ENCODE peak calls at places on chromosome 14, in six cellular contexts. One of them, this sample, is unnamed.

GRCh38 chr14:90664911-90665695 is 151.1 kb downstream of the TTC7B start:
- DNase-seq in non-pigmented ciliary epithelial cell: no peak
- DNase-seq in activated T-cell treated with anti-CD3 and anti-CD28 coated beads, Interleukin-2, amount 50 U/mL, for 48 hours: no peak
- DNase-seq in cardiac fibroblast: no peak
- DNase-seq in EH: no peak
- DNase-seq in IMR-90: peak
- DNase-seq in this sample: no peak

GRCh38 chr14:22313172-22313801 is 275.7 kb downstream of the DAD1 start:
- DNase-seq in non-pigmented ciliary epithelial cell: no peak
- DNase-seq in activated T-cell treated with anti-CD3 and anti-CD28 coated beads, Interleukin-2, amount 50 U/mL, for 48 hours: no peak
- DNase-seq in cardiac fibroblast: peak
- DNase-seq in EH: peak
- DNase-seq in IMR-90: peak
- DNase-seq in this sample: no peak

GRCh38 chr14:21069388-21070082 is 569 bp upstream of the ARHGEF40 start:
- DNase-seq in non-pigmented ciliary epithelial cell: no peak
- DNase-seq in activated T-cell treated with anti-CD3 and anti-CD28 coated beads, Interleukin-2, amount 50 U/mL, for 48 hours: peak
- DNase-seq in cardiac fibroblast: peak
- DNase-seq in EH: peak
- DNase-seq in IMR-90: peak
- DNase-seq in this sample: no peak

GRCh38 chr14:84770030-84770429 is 759.9 kb upstream of the FLRT2 start:
- DNase-seq in non-pigmented ciliary epithelial cell: no peak
- DNase-seq in activated T-cell treated with anti-CD3 and anti-CD28 coated beads, Interleukin-2, amount 50 U/mL, for 48 hours: no peak
- DNase-seq in cardiac fibroblast: no peak
- DNase-seq in EH: no peak
- DNase-seq in IMR-90: no peak
- DNase-seq in this sample: no peak

GRCh38 chr14:69224946-69225345 is 33.6 kb downstream of the EXD2 start:
- DNase-seq in non-pigmented ciliary epithelial cell: no peak
- DNase-seq in activated T-cell treated with anti-CD3 and anti-CD28 coated beads, Interleukin-2, amount 50 U/mL, for 48 hours: no peak
- DNase-seq in cardiac fibroblast: no peak
- DNase-seq in EH: no peak
- DNase-seq in IMR-90: no peak
- DNase-seq in this sample: no peak

GRCh38 chr14:104373055-104373854 is 206.3 kb upstream of the C14orf180 start:
- DNase-seq in non-pigmented ciliary epithelial cell: no peak
- DNase-seq in activated T-cell treated with anti-CD3 and anti-CD28 coated beads, Interleukin-2, amount 50 U/mL, for 48 hours: no peak
- DNase-seq in cardiac fibroblast: no peak
- DNase-seq in EH: no peak
- DNase-seq in IMR-90: no peak
- DNase-seq in this sample: no peak

GRCh38 chr14:30357791-30358190 is 201.2 kb upstream of the G2E3 start:
- DNase-seq in non-pigmented ciliary epithelial cell: no peak
- DNase-seq in activated T-cell treated with anti-CD3 and anti-CD28 coated beads, Interleukin-2, amount 50 U/mL, for 48 hours: no peak
- DNase-seq in cardiac fibroblast: no peak
- DNase-seq in EH: no peak
- DNase-seq in IMR-90: no peak
- DNase-seq in this sample: no peak

GRCh38 chr14:29637406-29637805 is 290.2 kb downstream of the PRKD1 start:
- DNase-seq in non-pigmented ciliary epithelial cell: peak
- DNase-seq in activated T-cell treated with anti-CD3 and anti-CD28 coated beads, Interleukin-2, amount 50 U/mL, for 48 hours: no peak
- DNase-seq in cardiac fibroblast: peak
- DNase-seq in EH: peak
- DNase-seq in IMR-90: peak
- DNase-seq in this sample: no peak

GRCh38 chr14:24116111-24116809 is 1.5 kb upstream of the NRL start:
- DNase-seq in non-pigmented ciliary epithelial cell: no peak
- DNase-seq in activated T-cell treated with anti-CD3 and anti-CD28 coated beads, Interleukin-2, amount 50 U/mL, for 48 hours: no peak
- DNase-seq in cardiac fibroblast: no peak
- DNase-seq in EH: no peak
- DNase-seq in IMR-90: no peak
- DNase-seq in this sample: no peak

GRCh38 chr14:72716471-72716870 is 177.4 kb downstream of the DPF3 start:
- DNase-seq in non-pigmented ciliary epithelial cell: no peak
- DNase-seq in activated T-cell treated with anti-CD3 and anti-CD28 coated beads, Interleukin-2, amount 50 U/mL, for 48 hours: no peak
- DNase-seq in cardiac fibroblast: peak
- DNase-seq in EH: peak
- DNase-seq in IMR-90: peak
- DNase-seq in this sample: no peak

GRCh38 chr14:22555573-22556011 is 33.4 kb downstream of the DAD1 start:
- DNase-seq in non-pigmented ciliary epithelial cell: no peak
- DNase-seq in activated T-cell treated with anti-CD3 and anti-CD28 coated beads, Interleukin-2, amount 50 U/mL, for 48 hours: no peak
- DNase-seq in cardiac fibroblast: peak
- DNase-seq in EH: no peak
- DNase-seq in IMR-90: peak
- DNase-seq in this sample: peak

GRCh38 chr14:58824106-58824505 is 186.3 kb downstream of the DACT1 start:
- DNase-seq in non-pigmented ciliary epithelial cell: no peak
- DNase-seq in activated T-cell treated with anti-CD3 and anti-CD28 coated beads, Interleukin-2, amount 50 U/mL, for 48 hours: no peak
- DNase-seq in cardiac fibroblast: no peak
- DNase-seq in EH: peak
- DNase-seq in IMR-90: peak
- DNase-seq in this sample: no peak

GRCh38 chr14:96586056-96586455 is 83.9 kb downstream of the PAPOLA start:
- DNase-seq in non-pigmented ciliary epithelial cell: no peak
- DNase-seq in activated T-cell treated with anti-CD3 and anti-CD28 coated beads, Interleukin-2, amount 50 U/mL, for 48 hours: no peak
- DNase-seq in cardiac fibroblast: no peak
- DNase-seq in EH: no peak
- DNase-seq in IMR-90: no peak
- DNase-seq in this sample: no peak

GRCh38 chr14:100661340-100661712 is 65.4 kb upstream of the DLK1 start:
- DNase-seq in non-pigmented ciliary epithelial cell: no peak
- DNase-seq in activated T-cell treated with anti-CD3 and anti-CD28 coated beads, Interleukin-2, amount 50 U/mL, for 48 hours: no peak
- DNase-seq in cardiac fibroblast: no peak
- DNase-seq in EH: peak
- DNase-seq in IMR-90: no peak
- DNase-seq in this sample: no peak

GRCh38 chr14:90510208-90510607 is 113.4 kb downstream of the CALM1 start:
- DNase-seq in non-pigmented ciliary epithelial cell: no peak
- DNase-seq in activated T-cell treated with anti-CD3 and anti-CD28 coated beads, Interleukin-2, amount 50 U/mL, for 48 hours: no peak
- DNase-seq in cardiac fibroblast: no peak
- DNase-seq in EH: no peak
- DNase-seq in IMR-90: no peak
- DNase-seq in this sample: no peak

This sample was measured in activated naive CD8-positive, alpha-beta T cell treated with anti-CD3 and anti-CD28 coated beads, Interleukin-2, amount 50 U/mL, for 24 hours.